ENCODE peak calls at places on chromosomes 7 and 10, in ten cellular contexts. Y is ovary; V is fibroblast of mammary gland; L is epithelial cell of esophagus; D is aorta; R is tibial artery; F is AG04450; Q is keratinocyte; O is lower lobe of right lung; P is CD8-positive, alpha-beta T cell. K is an unnamed sample.
A peak's percentile ranks its signal among the peaks of the same experiment; 100 is the strongest.

GRCh38 chr10:125709553-125710266 is 9.8 kb upstream of the EDRF1 start:
- DNase-seq in Y (no peak), V (no peak), L (no peak), D (no peak), R (no peak), F (no peak), Q (no peak), O (no peak), P (no peak), K (no peak)

GRCh38 chr10:93152136-93152535 is 78.4 kb downstream of the CYP26A1 start:
- DNase-seq in Y (no peak), V (peak; percentile 73), L (peak; percentile 21), D (no peak), R (no peak), F (no peak), Q (no peak), O (no peak), P (no peak), K (no peak)

GRCh38 chr10:89458289-89458688 is 43.9 kb downstream of the IFIT5 start:
- DNase-seq in Y (no peak), V (peak; percentile 61), L (peak; percentile 60), D (no peak), R (no peak), F (no peak), Q (no peak), O (no peak), P (no peak), K (no peak)

GRCh38 chr7:44196450-44196872 is 4.3 kb upstream of the YKT6 start:
- DNase-seq in Y (no peak), V (peak; percentile 64), L (peak; percentile 58), D (no peak), R (no peak), F (no peak), Q (no peak), O (no peak), P (peak; percentile 21), K (peak; percentile 42)

GRCh38 chr7:85184599-85185354 is 2.1 kb downstream of the SEMA3D start:
- DNase-seq in Y (peak; percentile 44), V (peak; percentile 28), L (no peak), D (peak; percentile 86), R (peak; percentile 48), F (no peak), Q (no peak), O (peak; percentile 43), P (no peak), K (peak; percentile 35)

GRCh38 chr10:60444494-60445064 is 54.9 kb upstream of the ANK3 start:
- DNase-seq in Y (no peak), V (peak; percentile 60), L (peak; percentile 49), D (no peak), R (no peak), F (no peak), Q (no peak), O (no peak), P (no peak), K (peak; percentile 15)

GRCh38 chr10:132121511-132121830 is 55.7 kb downstream of the JAKMIP3 start:
- DNase-seq in Y (no peak), V (no peak), L (no peak), D (peak; percentile 65), R (no peak), F (no peak), Q (no peak), O (peak; percentile 24), P (no peak), K (no peak)

GRCh38 chr7:127879436-127879835 is 151.8 kb downstream of the LRRC4 start:
- DNase-seq in Y (no peak), V (no peak), L (no peak), D (no peak), R (no peak), F (no peak), Q (no peak), O (no peak), P (no peak), K (no peak)

GRCh38 chr7:50473531-50473930 is 23.4 kb upstream of the FIGNL1 start:
- DNase-seq in Y (no peak), V (no peak), L (no peak), D (no peak), R (no peak), F (no peak), Q (no peak), O (no peak), P (no peak), K (no peak)

GRCh38 chr7:28986723-28987122 is 28.6 kb upstream of the TRIL start:
- DNase-seq in Y (no peak), V (peak; percentile 94), L (peak; percentile 81), D (no peak), R (no peak), F (peak; percentile 52), Q (no peak), O (no peak), P (no peak), K (no peak)

GRCh38 chr7:101557978-101558741 is 70.9 kb downstream of the MYL10 start:
- DNase-seq in Y (no peak), V (no peak), L (no peak), D (no peak), R (no peak), F (no peak), Q (no peak), O (no peak), P (no peak), K (no peak)

GRCh38 chr7:149144996-149145850 is 2.0 kb upstream of the ZNF398 start:
- DNase-seq in Y (no peak), V (no peak), L (peak; percentile 98), D (no peak), R (no peak), F (no peak), Q (peak; percentile 88), O (no peak), P (no peak), K (no peak)

GRCh38 chr10:97499561-97500296 is 1.0 kb downstream of the UBTD1 start:
- DNase-seq in Y (peak; percentile 72), V (peak; percentile 77), L (peak; percentile 27), D (peak; percentile 91), R (peak; percentile 82), F (no peak), Q (no peak), O (peak; percentile 81), P (no peak), K (no peak)

GRCh38 chr10:112843623-112844022 is 106.4 kb upstream of the TCF7L2 start:
- DNase-seq in Y (no peak), V (no peak), L (no peak), D (no peak), R (no peak), F (no peak), Q (no peak), O (no peak), P (no peak), K (no peak)

GRCh38 chr7:63900394-63901203 is 98.0 kb upstream of the ZNF722 start:
- DNase-seq in Y (peak; percentile 94), V (peak; percentile 66), L (peak; percentile 45), D (peak; percentile 97), R (peak; percentile 96), F (no peak), Q (no peak), O (peak; percentile 95), P (peak; percentile 88), K (no peak)

GRCh38 chr10:49257159-49257558 is 41.8 kb upstream of the C10orf71 start:
- DNase-seq in Y (no peak), V (no peak), L (no peak), D (no peak), R (no peak), F (no peak), Q (no peak), O (no peak), P (no peak), K (no peak)

GRCh38 chr7:77281780-77282478 is 82.3 kb upstream of the FGL2 start:
- DNase-seq in Y (no peak), V (no peak), L (no peak), D (no peak), R (peak; percentile 32), F (no peak), Q (no peak), O (no peak), P (no peak), K (no peak)

GRCh38 chr7:36082910-36083309 is 70.1 kb upstream of the EEPD1 start:
- DNase-seq in Y (no peak), V (no peak), L (no peak), D (no peak), R (no peak), F (no peak), Q (no peak), O (no peak), P (no peak), K (no peak)

GRCh38 chr10:22803201-22803895 is 89.0 kb upstream of the PIP4K2A start:
- DNase-seq in Y (no peak), V (peak; percentile 69), L (peak; percentile 32), D (no peak), R (no peak), F (no peak), Q (no peak), O (no peak), P (no peak), K (no peak)

GRCh38 chr10:33145451-33146188 is 187.6 kb upstream of the ITGB1 start:
- DNase-seq in Y (no peak), V (no peak), L (no peak), D (no peak), R (no peak), F (no peak), Q (no peak), O (no peak), P (no peak), K (no peak)
- H3K4me3 ChIP-seq in Y (no peak overlapping the region), V (no peak overlapping the region), L (no peak overlapping the region), D (no peak overlapping the region), R (no peak overlapping the region), F (no peak overlapping the region), Q (no peak overlapping the region), O (no peak overlapping the region), P (no peak overlapping the region), K (no peak overlapping the region)

GRCh38 chr10:102393411-102394078 is 2.0 kb upstream of the NFKB2 start:
- DNase-seq in Y (no peak), V (no peak), L (no peak), D (peak; percentile 68), R (no peak), F (no peak), Q (no peak), O (no peak), P (no peak), K (no peak)
- H3K4me3 ChIP-seq in Y (peak overlapping the region; percentile 75), V (peak overlapping the region; percentile 74), L (peak overlapping the region; percentile 74), D (no peak overlapping the region), R (peak overlapping the region; percentile 64), F (peak overlapping the region; percentile 82), Q (peak overlapping the region; percentile 64), O (peak overlapping the region; percentile 68), P (peak overlapping the region; percentile 95), K (no peak overlapping the region)

GRCh38 chr10:86365346-86366032 is 1.1 kb downstream of the GRID1 start:
- DNase-seq in Y (no peak), V (no peak), L (no peak), D (peak; percentile 51), R (peak; percentile 21), F (no peak), Q (no peak), O (no peak), P (no peak), K (no peak)
- H3K4me3 ChIP-seq in Y (peak overlapping the region; percentile 47), V (no peak overlapping the region), L (peak overlapping the region; percentile 2), D (no peak overlapping the region), R (peak overlapping the region; percentile 54), F (no peak overlapping the region), Q (no peak overlapping the region), O (peak overlapping the region; percentile 55), P (no peak overlapping the region), K (no peak overlapping the region)

DNA sequence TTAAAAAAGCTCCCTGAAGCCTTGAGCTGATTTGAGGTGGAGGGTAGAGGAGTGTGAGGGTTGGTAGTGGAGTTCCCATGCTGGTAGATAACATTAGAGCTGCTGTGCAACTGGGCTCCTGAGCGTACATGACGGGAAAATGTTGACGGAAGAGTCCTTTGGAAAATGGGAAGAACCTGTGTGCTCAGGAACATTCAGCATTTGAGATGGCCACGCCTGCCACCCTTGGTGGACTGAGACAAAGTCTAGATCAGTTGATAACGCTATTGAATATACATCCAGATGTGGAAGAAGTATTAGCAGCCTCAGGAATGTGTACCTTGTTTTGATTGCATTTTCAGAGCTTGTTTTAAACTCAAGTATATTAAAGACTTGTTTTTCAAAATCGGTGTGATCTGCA is 16.1 kb downstream of the PCBD1 start:
- DNase-seq in Y (no peak), V (no peak), L (no peak), D (no peak), R (no peak), F (no peak), Q (no peak), O (no peak), P (no peak), K (no peak)
- H3K4me3 ChIP-seq in Y (no peak overlapping the region), V (no peak overlapping the region), L (no peak overlapping the region), D (no peak overlapping the region), R (no peak overlapping the region), F (no peak overlapping the region), Q (no peak overlapping the region), O (no peak overlapping the region), P (no peak overlapping the region), K (no peak overlapping the region)

K was measured in neuronal stem cell.